ENCODE peak calls at places on chromosomes 16 and 17, in six cellular contexts. W is mammary epithelial cell, E is ovary, Q is fibroblast of lung, R is IMR-90, Y is fibroblast of pulmonary artery. N is an unnamed sample.

GRCh38 chr17:49618112-49618611 is 42.5 kb downstream of the NXPH3 start:
- DNase-seq in W (peak; percentile 71), E (no peak), R (peak; percentile 77), Q (peak; percentile 80), Y (no peak), N (no peak)

GRCh38 chr16:78479723-78480122 is 380.3 kb downstream of the WWOX start:
- DNase-seq in R (no peak), Y (no peak), E (no peak), W (no peak), Q (no peak), N (no peak)

GRCh38 chr16:89363621-89364393 is 126.6 kb downstream of the ANKRD11 start:
- DNase-seq in Y (peak; percentile 81), E (no peak), R (peak; percentile 86), Q (peak; percentile 88), W (peak; percentile 73), N (peak; percentile 72)

GRCh38 chr17:76266244-76266938 is 1.2 kb downstream of the UBALD2 start:
- DNase-seq in R (peak; percentile 30), E (no peak), Q (peak; percentile 32), W (no peak), Y (peak; percentile 40), N (no peak)

GRCh38 chr17:77887464-77888241 is 70.8 kb upstream of the TNRC6C start:
- DNase-seq in W (peak; percentile 24), Y (peak; percentile 89), E (peak; percentile 75), R (peak; percentile 76), Q (peak; percentile 79), N (peak; percentile 61)

GRCh38 chr16:50842013-50842505 is 100.2 kb downstream of the CYLD start:
- DNase-seq in Y (no peak), E (no peak), R (no peak), W (no peak), Q (no peak), N (no peak)

GRCh38 chr17:36611345-36612072 is 10.1 kb downstream of the MRM1 start:
- DNase-seq in E (no peak), Q (peak; percentile 87), R (peak; percentile 85), Y (peak; percentile 76), W (peak; percentile 91), N (no peak)

GRCh38 chr16:87407511-87408112 is 15.5 kb downstream of the MAP1LC3B start:
- DNase-seq in Y (peak; percentile 26), E (peak; percentile 81), Q (peak; percentile 85), W (peak; percentile 26), R (no peak), N (peak; percentile 60)

GRCh38 chr17:28727727-28728363 is 743 bp upstream of the NEK8 start:
- DNase-seq in R (peak; percentile 48), E (peak; percentile 69), W (peak; percentile 98), Y (peak; percentile 31), Q (peak; percentile 51), N (peak; percentile 87)

GRCh38 chr16:20674684-20675487 is 22.6 kb downstream of the ACSM1 start:
- DNase-seq in R (no peak), Q (no peak), W (peak; percentile 15), Y (peak; percentile 20), E (peak; percentile 57), N (no peak)

GRCh38 chr17:64534187-64534586 is 27.4 kb downstream of the CEP95 start:
- DNase-seq in E (no peak), Y (no peak), Q (no peak), W (no peak), R (no peak), N (no peak)

GRCh38 chr17:50177983-50178834 is 12.4 kb downstream of the SGCA start:
- DNase-seq in Q (peak; percentile 99), Y (peak; percentile 95), E (peak; percentile 87), R (peak; percentile 99), W (peak; percentile 99), N (peak; percentile 86)

GRCh38 chr16:66267287-66268137 is 99.0 kb upstream of the CDH5 start:
- DNase-seq in E (no peak), R (no peak), W (no peak), Y (no peak), Q (no peak), N (peak; percentile 27)

GRCh38 chr16:66265106-66265415 is 101.4 kb upstream of the CDH5 start:
- DNase-seq in Y (no peak), Q (no peak), W (no peak), E (no peak), R (no peak), N (no peak)

GRCh38 chr16:66265556-66266133 is 100.8 kb upstream of the CDH5 start:
- DNase-seq in Y (no peak), W (no peak), E (no peak), Q (no peak), R (no peak), N (peak; percentile 36)

GRCh38 chr16:66264311-66265105 is 102.0 kb upstream of the CDH5 start:
- DNase-seq in Y (no peak), R (no peak), E (no peak), W (no peak), Q (peak; percentile 34), N (no peak)

DNA sequence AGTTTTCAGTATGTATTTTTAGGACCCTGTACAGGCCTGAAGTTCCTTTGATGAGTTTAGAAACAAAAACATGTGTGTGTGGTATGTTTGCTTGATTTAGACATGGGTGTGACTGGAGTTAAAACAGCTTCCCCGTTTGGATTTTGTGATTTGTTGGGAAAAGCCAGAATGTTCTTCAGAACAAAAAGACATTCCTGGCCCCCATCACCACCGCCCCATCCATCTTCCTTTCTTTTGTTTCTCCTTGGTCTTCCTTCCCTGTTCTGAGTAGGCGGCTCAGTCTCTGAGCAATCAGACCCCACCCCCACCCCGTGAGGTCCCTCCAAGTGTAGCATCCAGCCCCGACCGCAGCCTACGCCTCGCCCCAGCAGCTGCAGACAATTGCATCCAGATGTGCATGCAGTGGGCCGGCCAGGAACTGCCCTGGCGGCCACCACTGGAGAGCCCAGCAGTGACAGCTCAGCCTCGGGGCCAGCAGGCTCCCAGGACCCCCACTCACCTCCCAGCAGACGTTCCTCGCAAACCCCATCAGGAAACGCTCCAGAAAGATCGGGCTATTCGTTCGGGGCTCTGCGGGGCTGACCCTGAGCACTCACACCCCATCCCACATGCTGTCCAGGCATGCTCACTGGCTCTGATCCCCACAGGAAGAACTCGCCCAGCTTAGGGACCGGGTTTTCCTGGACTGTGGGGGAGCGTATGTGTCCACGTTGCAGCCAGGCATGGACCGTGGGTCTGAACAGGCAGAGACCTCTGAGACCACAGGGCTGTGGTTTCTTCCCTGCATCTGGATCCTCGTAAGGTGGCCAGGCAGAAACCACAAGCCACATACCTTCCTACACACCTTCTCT is 99.8 kb upstream of the CDH5 start:
- DNase-seq in W (no peak), E (peak; percentile 82), R (peak; percentile 90), Y (peak; percentile 76), Q (peak; percentile 92), N (no peak)
- TF ChIP-seq CTCF in W (no peak), E (no peak), R (no peak), Y (no peak), Q (peak; percentile 33), N (no peak)

DNA sequence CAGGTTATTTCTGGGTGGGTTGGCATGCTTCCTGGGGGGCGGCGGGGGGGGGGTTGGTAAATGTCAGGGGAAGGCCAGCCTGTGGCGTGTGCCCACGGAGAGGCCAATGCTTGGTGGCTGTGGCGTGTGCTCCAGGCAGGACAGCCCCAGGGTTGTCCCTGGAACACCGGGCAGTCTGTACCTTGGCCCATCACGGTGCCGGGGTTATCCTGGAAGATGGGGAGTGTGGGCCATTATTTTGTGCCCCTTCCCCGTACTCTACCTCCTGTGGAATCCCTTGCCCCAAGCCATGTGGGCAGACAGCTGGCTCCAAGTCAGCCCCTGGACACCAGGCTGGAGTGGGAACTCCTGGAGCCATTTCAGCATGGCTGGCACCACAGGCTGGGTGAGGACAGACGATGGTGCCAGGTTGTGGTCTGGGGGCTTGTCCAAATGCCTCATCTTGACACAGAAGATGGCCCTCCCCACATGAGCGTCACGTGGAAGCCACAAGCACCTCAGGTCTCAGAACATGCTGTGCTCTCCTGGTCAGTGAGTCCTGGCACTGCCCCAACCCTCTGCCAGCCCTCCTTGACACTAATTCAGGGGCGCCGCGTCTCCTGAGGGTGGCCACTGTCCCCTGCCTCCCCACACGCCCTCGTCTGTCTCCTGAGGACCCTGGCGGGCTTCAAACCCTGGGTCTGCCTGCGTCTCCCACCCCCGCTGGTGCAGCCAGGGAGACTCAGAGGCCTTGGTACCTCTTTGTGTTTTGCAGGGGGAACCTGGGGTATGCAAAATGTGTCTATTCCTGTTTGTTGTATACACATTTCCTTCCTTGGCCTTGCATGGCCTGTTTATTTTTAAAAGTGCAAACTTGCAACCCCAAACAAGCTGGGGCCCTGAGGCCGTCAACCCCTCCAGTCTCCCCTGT is 4.3 kb downstream of the SLC16A3 start:
- DNase-seq in W (no peak), Y (no peak), R (no peak), Q (no peak), E (no peak), N (peak; percentile 43)
- H3K4me3 ChIP-seq in W (no peak overlapping the region), Y (no peak overlapping the region), R (no peak overlapping the region), Q (no peak overlapping the region), E (no peak overlapping the region), N (no peak overlapping the region)

GRCh38 chr17:72284806-72285205 is 164.0 kb downstream of the SOX9 start:
- DNase-seq in R (no peak), E (no peak), Y (no peak), Q (no peak), W (no peak), N (no peak)
- TF ChIP-seq CTCF in R (no peak), E (no peak), Y (no peak), Q (no peak), W (no peak), N (no peak)

GRCh38 chr17:16380640-16381495 is at the start of gene UBB:
- DNase-seq in Q (peak; percentile 99), E (peak; percentile 93), W (peak; percentile 97), Y (peak; percentile 99), R (peak; percentile 99), N (peak; percentile 98)

GRCh38 chr17:16381496-16381820 is 567 bp downstream of the UBB start:
- DNase-seq in W (peak; percentile 30), R (peak; percentile 49), Y (peak; percentile 46), E (no peak), Q (peak; percentile 45), N (no peak)

GRCh38 chr17:16377804-16378400 is 3.0 kb upstream of the UBB start:
- DNase-seq in Y (peak; percentile 78), R (peak; percentile 79), Q (peak; percentile 63), W (peak; percentile 83), E (no peak), N (no peak)

GRCh38 chr17:16379654-16380053 is 1.2 kb upstream of the UBB start:
- DNase-seq in Q (no peak), E (no peak), W (no peak), Y (no peak), R (no peak), N (no peak)

GRCh38 chr17:16378631-16379282 is 2.1 kb upstream of the UBB start:
- DNase-seq in W (peak; percentile 96), R (no peak), Y (no peak), Q (no peak), E (no peak), N (peak; percentile 62)
- H3K4me3 ChIP-seq in W (no peak overlapping the region), R (no peak overlapping the region), Y (no peak overlapping the region), Q (no peak overlapping the region), E (no peak overlapping the region), N (no peak overlapping the region)

GRCh38 chr16:85750021-85750826 is 672 bp downstream of the C16orf74 start:
- DNase-seq in Q (peak; percentile 26), E (peak; percentile 66), Y (peak; percentile 55), R (peak; percentile 46), W (peak; percentile 45), N (peak; percentile 73)
- TF ChIP-seq CTCF in Q (no peak), E (no peak), Y (no peak), R (no peak), W (peak; percentile 11), N (no peak)

DNA sequence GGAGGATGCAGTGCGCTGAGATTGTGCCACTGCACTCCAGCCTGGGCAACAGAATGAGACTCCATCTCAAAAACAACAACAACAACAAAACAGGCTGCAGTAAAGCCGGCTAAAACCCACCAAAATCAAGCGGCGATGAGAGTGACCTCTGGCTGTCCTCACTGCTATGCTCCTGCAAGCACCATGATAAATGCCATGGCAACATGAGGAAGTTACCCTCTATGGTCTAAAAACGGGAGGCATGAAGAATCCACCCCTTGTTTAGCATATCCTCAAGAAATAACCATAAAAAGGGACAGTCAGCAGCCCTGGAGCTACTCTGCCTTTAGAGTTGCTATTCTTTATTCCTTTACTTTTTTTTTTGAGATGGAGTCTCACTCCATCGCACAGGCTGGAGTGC is 8.4 kb upstream of the LGALS3BP start:
- DNase-seq in E (no peak), Y (peak; percentile 38), R (no peak), Q (no peak), W (no peak), N (no peak)
- H3K4me3 ChIP-seq in E (no peak overlapping the region), Y (no peak overlapping the region), R (no peak overlapping the region), Q (no peak overlapping the region), W (no peak overlapping the region), N (no peak overlapping the region)

N was measured in Peyer's patch.